ENCODE peak calls at places on chromosome 17, in six cellular contexts. O is prostate gland, G is body of pancreas, R is epithelial cell of esophagus, M is A549, C is heart right ventricle. L is an unnamed sample.

GRCh38 chr17:78779848-78780247 is 2.2 kb downstream of the CYTH1 start:
- DNase-seq in O (peak; percentile 51), G (no peak), R (peak; percentile 39), M (no peak), C (no peak), L (no peak)

GRCh38 chr17:15740570-15741120 is 8.6 kb downstream of the TBC1D26 start:
- DNase-seq in O (no peak), G (no peak), R (no peak), M (no peak), C (no peak), L (no peak)

GRCh38 chr17:49646391-49647255 is 31.3 kb downstream of the SPOP start:
- DNase-seq in O (no peak), G (no peak), R (peak; percentile 81), M (peak; percentile 27), C (no peak), L (peak; percentile 26)

GRCh38 chr17:50051082-50051576 is 4.8 kb upstream of the ITGA3 start:
- DNase-seq in O (no peak), G (peak; percentile 72), R (peak; percentile 92), M (peak; percentile 93), C (no peak), L (no peak)

GRCh38 chr17:20955437-20956323 is 87.1 kb downstream of the USP22 start:
- DNase-seq in O (peak; percentile 34), G (no peak), R (peak; percentile 82), M (no peak), C (no peak), L (no peak)

GRCh38 chr17:48597775-48598631 is 4.4 kb upstream of the HOXB5 start:
- DNase-seq in O (no peak), G (peak; percentile 46), R (no peak), M (no peak), C (no peak), L (no peak)

GRCh38 chr17:49848739-49849138 is 870 bp upstream of the TAC4 start:
- DNase-seq in O (no peak), G (no peak), R (no peak), M (no peak), C (no peak), L (no peak)

GRCh38 chr17:37824534-37825485 is 80.0 kb upstream of the HNF1B start:
- DNase-seq in O (no peak), G (no peak), R (peak; percentile 94), M (peak; percentile 79), C (no peak), L (no peak)

GRCh38 chr17:34139996-34140395 is 115.1 kb upstream of the CCL2 start:
- DNase-seq in O (no peak), G (no peak), R (no peak), M (no peak), C (no peak), L (no peak)

GRCh38 chr17:62933986-62934385 is 32.0 kb upstream of the TANC2 start:
- DNase-seq in O (no peak), G (peak; percentile 11), R (no peak), M (no peak), C (no peak), L (no peak)

GRCh38 chr17:535165-535564 is 179.5 kb downstream of the VPS53 start:
- DNase-seq in O (no peak), G (no peak), R (no peak), M (no peak), C (no peak), L (no peak)

GRCh38 chr17:75637143-75637538 is 3.9 kb downstream of the SMIM5 start:
- DNase-seq in O (no peak), G (no peak), R (no peak), M (no peak), C (peak; percentile 51), L (no peak)

GRCh38 chr17:70059076-70059475 is 15.9 kb upstream of the KCNJ16 start:
- DNase-seq in O (no peak), G (no peak), R (peak; percentile 15), M (no peak), C (no peak), L (no peak)

GRCh38 chr17:74573169-74573568 is 5.9 kb upstream of the CD300H start:
- DNase-seq in O (no peak), G (no peak), R (no peak), M (peak; percentile 46), C (no peak), L (no peak)

GRCh38 chr17:73492802-73493139 is 151.5 kb downstream of the SDK2 start:
- DNase-seq in O (no peak), G (no peak), R (no peak), M (no peak), C (no peak), L (no peak)

DNA sequence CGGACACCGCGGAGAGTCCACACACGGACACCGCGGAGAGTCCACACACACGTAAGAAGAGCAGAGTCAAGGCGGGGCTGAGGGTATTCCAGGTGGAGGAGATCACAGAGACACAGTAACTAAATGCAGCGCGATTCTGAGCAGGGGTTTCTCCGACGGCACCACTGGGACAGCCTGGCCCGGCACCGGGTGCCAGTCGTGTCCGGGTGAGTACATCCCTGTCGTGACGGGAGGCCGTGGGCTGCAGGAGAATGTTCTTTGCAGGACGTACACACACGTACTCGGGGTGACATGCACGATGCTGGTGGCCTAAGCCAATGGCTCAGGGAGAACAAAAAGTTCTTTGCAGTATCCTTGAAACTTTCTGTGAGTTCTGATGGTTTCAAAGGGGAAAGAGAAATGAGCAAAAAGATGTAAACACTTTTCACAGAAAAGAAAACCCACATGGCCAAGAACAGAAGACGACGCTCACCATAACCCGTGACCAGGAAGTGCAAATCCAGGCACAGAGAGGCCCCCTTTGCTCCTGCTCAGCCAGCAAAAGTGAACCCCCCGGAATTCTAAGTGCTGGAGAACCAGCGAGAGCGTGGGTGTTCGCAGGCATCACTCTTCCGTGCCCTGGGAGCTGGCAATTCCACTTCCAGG is 53.7 kb upstream of the METRNL start:
- DNase-seq in O (no peak), G (no peak), R (no peak), M (no peak), C (no peak), L (no peak)
- TF ChIP-seq CTCF in O (no peak), G (no peak), R (no peak), M (no peak), C (no peak), L (no peak)

DNA sequence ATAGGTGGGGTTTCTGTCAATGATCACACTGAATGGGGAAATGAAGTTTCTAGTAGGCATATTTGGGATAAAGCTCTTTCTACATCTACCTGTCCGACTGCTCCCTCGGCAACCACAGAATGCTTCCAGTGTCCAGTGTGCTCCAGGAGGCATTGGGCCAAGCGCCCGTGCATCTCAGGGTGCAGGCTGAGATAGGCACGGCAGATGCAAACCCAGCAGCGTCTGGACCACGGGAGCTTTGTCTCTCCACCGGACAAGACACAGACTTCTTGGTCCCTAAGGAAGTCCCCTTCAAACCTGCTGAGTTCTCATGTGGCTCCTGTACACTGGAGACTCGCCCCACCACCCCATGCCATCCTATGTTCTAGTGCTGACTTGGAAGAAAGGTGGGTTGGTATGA is 202.8 kb downstream of the RPTOR start:
- DNase-seq in O (no peak), G (no peak), R (no peak), M (no peak), C (no peak), L (no peak)
- H3K4me3 ChIP-seq in O (no peak overlapping the region), G (no peak overlapping the region), R (no peak overlapping the region), M (no peak overlapping the region), C (no peak overlapping the region), L (no peak overlapping the region)

GRCh38 chr17:60231691-60232090 is 81.9 kb downstream of the CA4 start:
- DNase-seq in O (no peak), G (no peak), R (peak; percentile 53), M (no peak), C (no peak), L (no peak)

GRCh38 chr17:60229189-60229802 is 79.5 kb downstream of the CA4 start:
- DNase-seq in O (no peak), G (no peak), R (no peak), M (peak; percentile 57), C (no peak), L (no peak)

GRCh38 chr17:60230358-60230757 is 80.6 kb downstream of the CA4 start:
- DNase-seq in O (no peak), G (no peak), R (peak; percentile 34), M (no peak), C (no peak), L (no peak)

DNA sequence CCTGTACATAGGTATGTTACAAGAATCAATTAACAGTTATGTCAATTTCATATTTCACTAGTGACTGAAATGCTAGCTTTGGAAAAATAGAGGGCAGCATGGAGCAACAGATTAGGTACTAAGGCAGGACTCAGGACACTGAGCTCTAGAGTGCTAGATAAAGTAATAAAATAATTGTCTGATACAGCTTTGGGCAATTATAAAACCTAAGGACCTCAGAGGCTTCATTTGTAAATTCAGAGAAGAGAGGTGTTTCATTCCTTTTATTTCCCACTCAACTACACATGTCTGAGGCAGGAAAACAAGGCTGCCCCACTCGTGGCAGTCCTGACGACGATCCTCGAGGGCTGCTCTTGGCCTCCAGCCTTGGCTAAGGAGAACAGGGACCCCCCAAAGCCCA is 81.5 kb downstream of the CA4 start:
- DNase-seq in O (no peak), G (no peak), R (peak; percentile 38), M (peak; percentile 44), C (no peak), L (no peak)
- TF ChIP-seq CTCF in O (peak; percentile 38), G (no peak), R (peak; percentile 59), M (peak; percentile 68), C (peak; percentile 6), L (peak; percentile 32)

DNA sequence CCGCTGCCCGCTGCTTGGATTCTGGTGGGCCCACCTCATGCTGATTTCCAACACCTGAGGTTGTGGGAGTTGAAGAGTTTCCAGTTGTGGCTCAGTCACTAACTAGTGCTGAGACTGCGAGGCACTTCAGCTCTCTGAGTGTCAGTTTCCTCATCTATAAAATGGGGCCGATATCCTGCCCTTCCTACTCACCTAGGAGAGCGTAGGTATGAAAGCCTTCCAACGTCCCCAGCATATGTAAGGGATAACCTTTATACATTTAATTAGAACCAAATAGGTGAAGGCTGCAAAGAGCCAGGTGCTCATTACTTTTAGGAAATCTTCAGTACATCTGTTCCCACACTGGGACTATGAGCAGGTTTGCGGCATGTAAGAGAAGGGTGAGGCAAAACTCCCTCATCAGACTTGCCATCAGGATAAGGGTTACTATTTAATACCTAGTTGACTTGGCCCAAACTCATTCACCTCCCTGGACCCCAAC is 782 bp upstream of the KIF18B start:
- DNase-seq in O (no peak), G (peak; percentile 5), R (no peak), M (no peak), C (no peak), L (no peak)
- H3K4me3 ChIP-seq in O (peak overlapping the region; percentile 43), G (no peak overlapping the region), R (peak overlapping the region; percentile 88), M (peak overlapping the region; percentile 75), C (peak overlapping the region; percentile 55), L (peak overlapping the region; percentile 91)

GRCh38 chr17:16961792-16962191 is 10.1 kb downstream of the TNFRSF13B start:
- DNase-seq in O (no peak), G (no peak), R (no peak), M (no peak), C (no peak), L (no peak)

GRCh38 chr17:16968786-16969185 is 3.1 kb downstream of the TNFRSF13B start:
- DNase-seq in O (no peak), G (no peak), R (no peak), M (no peak), C (no peak), L (no peak)

DNA sequence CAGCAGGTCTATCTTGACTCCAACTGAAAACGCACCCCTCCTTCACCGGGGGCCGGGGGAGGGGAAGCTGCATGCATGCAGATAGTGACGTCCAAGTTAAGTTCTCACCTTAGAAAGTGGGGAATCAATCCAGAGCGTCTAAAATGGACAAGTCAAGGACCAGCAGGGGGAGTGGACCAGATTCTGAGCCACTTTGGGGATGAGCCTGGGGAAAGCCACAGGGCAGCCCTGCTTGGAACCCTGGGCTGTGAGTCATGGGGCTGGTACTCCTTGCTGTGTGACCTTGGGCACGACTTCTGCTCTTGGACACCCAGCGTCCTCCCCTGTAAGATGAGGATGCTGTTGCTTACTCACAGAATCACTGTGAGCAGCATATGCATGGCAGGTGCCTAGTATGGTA is 9.1 kb downstream of the TNFRSF13B start:
- DNase-seq in O (no peak), G (no peak), R (no peak), M (peak; percentile 64), C (no peak), L (no peak)
- TF ChIP-seq CTCF in O (no peak), G (no peak), R (no peak), M (peak; percentile 24), C (no peak), L (no peak)